ENCODE peak calls at places on chromosomes 11 and 22, in seven cellular contexts. One of them, this sample, is unnamed.

GRCh38 chr11:62958547-62959071 is 26.2 kb downstream of the SLC22A6 start:
- DNase-seq in activated T-helper 1 cell treated with anti-CD3 and anti-CD28 coated beads, Interleukin-12 subunit alpha, Interleukin-12 subunit beta, Interleukin-2, Interleukin-4 antibody, amounts not matched to agents 30 ng/mL and 10 ng/mL and 1 ng/mL, durations not matched to agents 14 hours and 24 hours and 36 hours: no peak
- DNase-seq in mesothelial cell of epicardium: no peak
- DNase-seq in activated T-cell treated with anti-CD3 and anti-CD28 coated beads, Interleukin-2, amount 50 U/mL, for 48 hours: no peak
- DNase-seq in GM04504: peak
- DNase-seq in stimulated activated CD4-positive, alpha-beta T cell treated with anti-CD3 and anti-CD28 coated beads, Interleukin-15, amount 100 ng/mL, for 24 hours: no peak
- DNase-seq in tibial artery: no peak
- DNase-seq in this sample: peak

GRCh38 chr11:18699848-18700261 is 1.3 kb downstream of the TMEM86A start:
- DNase-seq in activated T-helper 1 cell treated with anti-CD3 and anti-CD28 coated beads, Interleukin-12 subunit alpha, Interleukin-12 subunit beta, Interleukin-2, Interleukin-4 antibody, amounts not matched to agents 30 ng/mL and 10 ng/mL and 1 ng/mL, durations not matched to agents 14 hours and 24 hours and 36 hours: no peak
- DNase-seq in stimulated activated CD4-positive, alpha-beta T cell treated with anti-CD3 and anti-CD28 coated beads, Interleukin-15, amount 100 ng/mL, for 24 hours: no peak
- DNase-seq in GM04504: no peak
- DNase-seq in tibial artery: peak
- DNase-seq in activated T-cell treated with anti-CD3 and anti-CD28 coated beads, Interleukin-2, amount 50 U/mL, for 48 hours: no peak
- DNase-seq in mesothelial cell of epicardium: no peak
- DNase-seq in this sample: no peak

GRCh38 chr11:20045098-20045688 is 115.1 kb downstream of the DBX1 start:
- DNase-seq in activated T-cell treated with anti-CD3 and anti-CD28 coated beads, Interleukin-2, amount 50 U/mL, for 48 hours: no peak
- DNase-seq in tibial artery: no peak
- DNase-seq in GM04504: no peak
- DNase-seq in activated T-helper 1 cell treated with anti-CD3 and anti-CD28 coated beads, Interleukin-12 subunit alpha, Interleukin-12 subunit beta, Interleukin-2, Interleukin-4 antibody, amounts not matched to agents 30 ng/mL and 10 ng/mL and 1 ng/mL, durations not matched to agents 14 hours and 24 hours and 36 hours: no peak
- DNase-seq in stimulated activated CD4-positive, alpha-beta T cell treated with anti-CD3 and anti-CD28 coated beads, Interleukin-15, amount 100 ng/mL, for 24 hours: no peak
- DNase-seq in mesothelial cell of epicardium: no peak
- DNase-seq in this sample: peak

GRCh38 chr11:117910941-117911630 is 18.1 kb downstream of the TMPRSS13 start:
- DNase-seq in tibial artery: peak
- DNase-seq in GM04504: no peak
- DNase-seq in activated T-cell treated with anti-CD3 and anti-CD28 coated beads, Interleukin-2, amount 50 U/mL, for 48 hours: no peak
- DNase-seq in stimulated activated CD4-positive, alpha-beta T cell treated with anti-CD3 and anti-CD28 coated beads, Interleukin-15, amount 100 ng/mL, for 24 hours: no peak
- DNase-seq in mesothelial cell of epicardium: no peak
- DNase-seq in activated T-helper 1 cell treated with anti-CD3 and anti-CD28 coated beads, Interleukin-12 subunit alpha, Interleukin-12 subunit beta, Interleukin-2, Interleukin-4 antibody, amounts not matched to agents 30 ng/mL and 10 ng/mL and 1 ng/mL, durations not matched to agents 14 hours and 24 hours and 36 hours: no peak
- DNase-seq in this sample: no peak

GRCh38 chr11:76048763-76049162 is 157.5 kb downstream of the WNT11 start:
- DNase-seq in mesothelial cell of epicardium: no peak
- DNase-seq in activated T-helper 1 cell treated with anti-CD3 and anti-CD28 coated beads, Interleukin-12 subunit alpha, Interleukin-12 subunit beta, Interleukin-2, Interleukin-4 antibody, amounts not matched to agents 30 ng/mL and 10 ng/mL and 1 ng/mL, durations not matched to agents 14 hours and 24 hours and 36 hours: no peak
- DNase-seq in activated T-cell treated with anti-CD3 and anti-CD28 coated beads, Interleukin-2, amount 50 U/mL, for 48 hours: no peak
- DNase-seq in tibial artery: no peak
- DNase-seq in GM04504: no peak
- DNase-seq in stimulated activated CD4-positive, alpha-beta T cell treated with anti-CD3 and anti-CD28 coated beads, Interleukin-15, amount 100 ng/mL, for 24 hours: peak
- DNase-seq in this sample: no peak

GRCh38 chr22:30423296-30423958 is 2.1 kb upstream of the MTFP1 start:
- DNase-seq in GM04504: no peak
- DNase-seq in activated T-cell treated with anti-CD3 and anti-CD28 coated beads, Interleukin-2, amount 50 U/mL, for 48 hours: peak
- DNase-seq in stimulated activated CD4-positive, alpha-beta T cell treated with anti-CD3 and anti-CD28 coated beads, Interleukin-15, amount 100 ng/mL, for 24 hours: peak
- DNase-seq in tibial artery: peak
- DNase-seq in activated T-helper 1 cell treated with anti-CD3 and anti-CD28 coated beads, Interleukin-12 subunit alpha, Interleukin-12 subunit beta, Interleukin-2, Interleukin-4 antibody, amounts not matched to agents 30 ng/mL and 10 ng/mL and 1 ng/mL, durations not matched to agents 14 hours and 24 hours and 36 hours: peak
- DNase-seq in mesothelial cell of epicardium: no peak
- DNase-seq in this sample: no peak

GRCh38 chr22:47612136-47612910 is 849.9 kb downstream of the TBC1D22A start:
- DNase-seq in tibial artery: no peak
- DNase-seq in activated T-cell treated with anti-CD3 and anti-CD28 coated beads, Interleukin-2, amount 50 U/mL, for 48 hours: no peak
- DNase-seq in GM04504: no peak
- DNase-seq in activated T-helper 1 cell treated with anti-CD3 and anti-CD28 coated beads, Interleukin-12 subunit alpha, Interleukin-12 subunit beta, Interleukin-2, Interleukin-4 antibody, amounts not matched to agents 30 ng/mL and 10 ng/mL and 1 ng/mL, durations not matched to agents 14 hours and 24 hours and 36 hours: no peak
- DNase-seq in mesothelial cell of epicardium: no peak
- DNase-seq in stimulated activated CD4-positive, alpha-beta T cell treated with anti-CD3 and anti-CD28 coated beads, Interleukin-15, amount 100 ng/mL, for 24 hours: no peak
- DNase-seq in this sample: no peak

GRCh38 chr11:75743711-75744563 is 24.6 kb upstream of the DGAT2 start:
- DNase-seq in stimulated activated CD4-positive, alpha-beta T cell treated with anti-CD3 and anti-CD28 coated beads, Interleukin-15, amount 100 ng/mL, for 24 hours: no peak
- DNase-seq in GM04504: no peak
- DNase-seq in tibial artery: no peak
- DNase-seq in mesothelial cell of epicardium: no peak
- DNase-seq in activated T-cell treated with anti-CD3 and anti-CD28 coated beads, Interleukin-2, amount 50 U/mL, for 48 hours: no peak
- DNase-seq in activated T-helper 1 cell treated with anti-CD3 and anti-CD28 coated beads, Interleukin-12 subunit alpha, Interleukin-12 subunit beta, Interleukin-2, Interleukin-4 antibody, amounts not matched to agents 30 ng/mL and 10 ng/mL and 1 ng/mL, durations not matched to agents 14 hours and 24 hours and 36 hours: no peak
- DNase-seq in this sample: peak

GRCh38 chr11:77250881-77251640 is 50.4 kb downstream of the GDPD4 start:
- DNase-seq in tibial artery: no peak
- DNase-seq in stimulated activated CD4-positive, alpha-beta T cell treated with anti-CD3 and anti-CD28 coated beads, Interleukin-15, amount 100 ng/mL, for 24 hours: no peak
- DNase-seq in activated T-helper 1 cell treated with anti-CD3 and anti-CD28 coated beads, Interleukin-12 subunit alpha, Interleukin-12 subunit beta, Interleukin-2, Interleukin-4 antibody, amounts not matched to agents 30 ng/mL and 10 ng/mL and 1 ng/mL, durations not matched to agents 14 hours and 24 hours and 36 hours: no peak
- DNase-seq in mesothelial cell of epicardium: no peak
- DNase-seq in activated T-cell treated with anti-CD3 and anti-CD28 coated beads, Interleukin-2, amount 50 U/mL, for 48 hours: no peak
- DNase-seq in GM04504: no peak
- DNase-seq in this sample: no peak

GRCh38 chr22:39528080-39528661 is 4.4 kb downstream of the RPS19BP1 start:
- DNase-seq in mesothelial cell of epicardium: no peak
- DNase-seq in tibial artery: no peak
- DNase-seq in activated T-cell treated with anti-CD3 and anti-CD28 coated beads, Interleukin-2, amount 50 U/mL, for 48 hours: no peak
- DNase-seq in GM04504: no peak
- DNase-seq in stimulated activated CD4-positive, alpha-beta T cell treated with anti-CD3 and anti-CD28 coated beads, Interleukin-15, amount 100 ng/mL, for 24 hours: no peak
- DNase-seq in activated T-helper 1 cell treated with anti-CD3 and anti-CD28 coated beads, Interleukin-12 subunit alpha, Interleukin-12 subunit beta, Interleukin-2, Interleukin-4 antibody, amounts not matched to agents 30 ng/mL and 10 ng/mL and 1 ng/mL, durations not matched to agents 14 hours and 24 hours and 36 hours: no peak
- DNase-seq in this sample: no peak

GRCh38 chr11:112859787-112860186 is 101.4 kb upstream of the NCAM1 start:
- DNase-seq in activated T-cell treated with anti-CD3 and anti-CD28 coated beads, Interleukin-2, amount 50 U/mL, for 48 hours: no peak
- DNase-seq in stimulated activated CD4-positive, alpha-beta T cell treated with anti-CD3 and anti-CD28 coated beads, Interleukin-15, amount 100 ng/mL, for 24 hours: no peak
- DNase-seq in tibial artery: no peak
- DNase-seq in GM04504: no peak
- DNase-seq in activated T-helper 1 cell treated with anti-CD3 and anti-CD28 coated beads, Interleukin-12 subunit alpha, Interleukin-12 subunit beta, Interleukin-2, Interleukin-4 antibody, amounts not matched to agents 30 ng/mL and 10 ng/mL and 1 ng/mL, durations not matched to agents 14 hours and 24 hours and 36 hours: no peak
- DNase-seq in mesothelial cell of epicardium: no peak
- DNase-seq in this sample: no peak

GRCh38 chr11:40280161-40281054 is 1179.0 kb downstream of the LRRC4C start:
- DNase-seq in tibial artery: no peak
- DNase-seq in mesothelial cell of epicardium: no peak
- DNase-seq in stimulated activated CD4-positive, alpha-beta T cell treated with anti-CD3 and anti-CD28 coated beads, Interleukin-15, amount 100 ng/mL, for 24 hours: no peak
- DNase-seq in activated T-cell treated with anti-CD3 and anti-CD28 coated beads, Interleukin-2, amount 50 U/mL, for 48 hours: no peak
- DNase-seq in GM04504: no peak
- DNase-seq in activated T-helper 1 cell treated with anti-CD3 and anti-CD28 coated beads, Interleukin-12 subunit alpha, Interleukin-12 subunit beta, Interleukin-2, Interleukin-4 antibody, amounts not matched to agents 30 ng/mL and 10 ng/mL and 1 ng/mL, durations not matched to agents 14 hours and 24 hours and 36 hours: no peak
- DNase-seq in this sample: no peak

GRCh38 chr11:65134240-65134951 is at the start of gene SYVN1:
- DNase-seq in tibial artery: peak
- DNase-seq in activated T-cell treated with anti-CD3 and anti-CD28 coated beads, Interleukin-2, amount 50 U/mL, for 48 hours: peak
- DNase-seq in mesothelial cell of epicardium: peak
- DNase-seq in stimulated activated CD4-positive, alpha-beta T cell treated with anti-CD3 and anti-CD28 coated beads, Interleukin-15, amount 100 ng/mL, for 24 hours: peak
- DNase-seq in activated T-helper 1 cell treated with anti-CD3 and anti-CD28 coated beads, Interleukin-12 subunit alpha, Interleukin-12 subunit beta, Interleukin-2, Interleukin-4 antibody, amounts not matched to agents 30 ng/mL and 10 ng/mL and 1 ng/mL, durations not matched to agents 14 hours and 24 hours and 36 hours: peak
- DNase-seq in GM04504: peak
- DNase-seq in this sample: peak

GRCh38 chr11:68142028-68142412 is 20.8 kb upstream of the CHKA start:
- DNase-seq in stimulated activated CD4-positive, alpha-beta T cell treated with anti-CD3 and anti-CD28 coated beads, Interleukin-15, amount 100 ng/mL, for 24 hours: peak
- DNase-seq in tibial artery: no peak
- DNase-seq in activated T-cell treated with anti-CD3 and anti-CD28 coated beads, Interleukin-2, amount 50 U/mL, for 48 hours: peak
- DNase-seq in activated T-helper 1 cell treated with anti-CD3 and anti-CD28 coated beads, Interleukin-12 subunit alpha, Interleukin-12 subunit beta, Interleukin-2, Interleukin-4 antibody, amounts not matched to agents 30 ng/mL and 10 ng/mL and 1 ng/mL, durations not matched to agents 14 hours and 24 hours and 36 hours: peak
- DNase-seq in mesothelial cell of epicardium: no peak
- DNase-seq in GM04504: no peak
- DNase-seq in this sample: no peak

GRCh38 chr11:12539570-12539969 is 134.7 kb upstream of the TEAD1 start:
- DNase-seq in activated T-cell treated with anti-CD3 and anti-CD28 coated beads, Interleukin-2, amount 50 U/mL, for 48 hours: no peak
- DNase-seq in stimulated activated CD4-positive, alpha-beta T cell treated with anti-CD3 and anti-CD28 coated beads, Interleukin-15, amount 100 ng/mL, for 24 hours: no peak
- DNase-seq in GM04504: peak
- DNase-seq in activated T-helper 1 cell treated with anti-CD3 and anti-CD28 coated beads, Interleukin-12 subunit alpha, Interleukin-12 subunit beta, Interleukin-2, Interleukin-4 antibody, amounts not matched to agents 30 ng/mL and 10 ng/mL and 1 ng/mL, durations not matched to agents 14 hours and 24 hours and 36 hours: no peak
- DNase-seq in mesothelial cell of epicardium: no peak
- DNase-seq in tibial artery: peak
- DNase-seq in this sample: no peak

GRCh38 chr22:48881326-48881980 is 946.2 kb downstream of the BRD1 start:
- DNase-seq in stimulated activated CD4-positive, alpha-beta T cell treated with anti-CD3 and anti-CD28 coated beads, Interleukin-15, amount 100 ng/mL, for 24 hours: no peak
- DNase-seq in tibial artery: peak
- DNase-seq in activated T-cell treated with anti-CD3 and anti-CD28 coated beads, Interleukin-2, amount 50 U/mL, for 48 hours: no peak
- DNase-seq in mesothelial cell of epicardium: no peak
- DNase-seq in GM04504: no peak
- DNase-seq in activated T-helper 1 cell treated with anti-CD3 and anti-CD28 coated beads, Interleukin-12 subunit alpha, Interleukin-12 subunit beta, Interleukin-2, Interleukin-4 antibody, amounts not matched to agents 30 ng/mL and 10 ng/mL and 1 ng/mL, durations not matched to agents 14 hours and 24 hours and 36 hours: no peak
- DNase-seq in this sample: no peak

GRCh38 chr11:47856186-47856585 is 8.0 kb upstream of the NUP160 start:
- DNase-seq in stimulated activated CD4-positive, alpha-beta T cell treated with anti-CD3 and anti-CD28 coated beads, Interleukin-15, amount 100 ng/mL, for 24 hours: no peak
- DNase-seq in mesothelial cell of epicardium: no peak
- DNase-seq in GM04504: no peak
- DNase-seq in tibial artery: no peak
- DNase-seq in activated T-helper 1 cell treated with anti-CD3 and anti-CD28 coated beads, Interleukin-12 subunit alpha, Interleukin-12 subunit beta, Interleukin-2, Interleukin-4 antibody, amounts not matched to agents 30 ng/mL and 10 ng/mL and 1 ng/mL, durations not matched to agents 14 hours and 24 hours and 36 hours: no peak
- DNase-seq in activated T-cell treated with anti-CD3 and anti-CD28 coated beads, Interleukin-2, amount 50 U/mL, for 48 hours: no peak
- DNase-seq in this sample: no peak

GRCh38 chr22:36659762-36660509 is 43.6 kb downstream of the CACNG2 start:
- DNase-seq in mesothelial cell of epicardium: peak
- DNase-seq in activated T-cell treated with anti-CD3 and anti-CD28 coated beads, Interleukin-2, amount 50 U/mL, for 48 hours: peak
- DNase-seq in tibial artery: peak
- DNase-seq in stimulated activated CD4-positive, alpha-beta T cell treated with anti-CD3 and anti-CD28 coated beads, Interleukin-15, amount 100 ng/mL, for 24 hours: peak
- DNase-seq in activated T-helper 1 cell treated with anti-CD3 and anti-CD28 coated beads, Interleukin-12 subunit alpha, Interleukin-12 subunit beta, Interleukin-2, Interleukin-4 antibody, amounts not matched to agents 30 ng/mL and 10 ng/mL and 1 ng/mL, durations not matched to agents 14 hours and 24 hours and 36 hours: no peak
- DNase-seq in GM04504: peak
- DNase-seq in this sample: peak